ENCODE peak calls at places on chromosomes 2 and 18, in seven cellular contexts. One of them, this sample, is unnamed.

GRCh38 chr2:55490554-55490953 is 29.0 kb upstream of the CFAP36 start:
- DNase-seq in neural crest cell: no peak
- DNase-seq in A673: peak; percentile 85
- DNase-seq in IMR-90: peak; percentile 82
- DNase-seq in kidney: peak; percentile 74
- DNase-seq in endothelial cell: no peak
- DNase-seq in AG09309: no peak
- DNase-seq in this sample: peak; percentile 28

GRCh38 chr18:44588466-44588865 is 92.2 kb upstream of the SETBP1 start:
- DNase-seq in neural crest cell: no peak
- DNase-seq in A673: no peak
- DNase-seq in IMR-90: no peak
- DNase-seq in kidney: no peak
- DNase-seq in endothelial cell: no peak
- DNase-seq in AG09309: no peak
- DNase-seq in this sample: no peak

GRCh38 chr2:232668805-232669444 is 28.2 kb upstream of the GIGYF2 start:
- DNase-seq in neural crest cell: peak; percentile 9
- DNase-seq in A673: peak; percentile 29
- DNase-seq in IMR-90: no peak
- DNase-seq in kidney: no peak
- DNase-seq in endothelial cell: peak; percentile 41
- DNase-seq in AG09309: no peak
- DNase-seq in this sample: no peak

GRCh38 chr2:61853086-61853847 is 593 bp downstream of the FAM161A start:
- DNase-seq in neural crest cell: no peak
- DNase-seq in A673: peak; percentile 8
- DNase-seq in IMR-90: no peak
- DNase-seq in kidney: no peak
- DNase-seq in endothelial cell: no peak
- DNase-seq in AG09309: no peak
- DNase-seq in this sample: no peak

GRCh38 chr2:186187854-186188253 is 298.2 kb upstream of the ZC3H15 start:
- DNase-seq in neural crest cell: no peak
- DNase-seq in A673: no peak
- DNase-seq in IMR-90: no peak
- DNase-seq in kidney: no peak
- DNase-seq in endothelial cell: no peak
- DNase-seq in AG09309: no peak
- DNase-seq in this sample: no peak

GRCh38 chr18:26317353-26317865 is 91.2 kb downstream of the TAF4B start:
- DNase-seq in neural crest cell: no peak
- DNase-seq in A673: no peak
- DNase-seq in IMR-90: no peak
- DNase-seq in kidney: no peak
- DNase-seq in endothelial cell: no peak
- DNase-seq in AG09309: no peak
- DNase-seq in this sample: no peak

GRCh38 chr2:44770221-44771187 is 171.0 kb upstream of the SIX3 start:
- DNase-seq in neural crest cell: no peak
- DNase-seq in A673: no peak
- DNase-seq in IMR-90: no peak
- DNase-seq in kidney: no peak
- DNase-seq in endothelial cell: peak; percentile 24
- DNase-seq in AG09309: no peak
- DNase-seq in this sample: peak; percentile 20

GRCh38 chr2:25307949-25308557 is 33.7 kb downstream of the DNMT3A start:
- DNase-seq in neural crest cell: no peak
- DNase-seq in A673: no peak
- DNase-seq in IMR-90: no peak
- DNase-seq in kidney: no peak
- DNase-seq in endothelial cell: no peak
- DNase-seq in AG09309: no peak
- DNase-seq in this sample: no peak

GRCh38 chr18:37166491-37166890 is 337.6 kb downstream of the KIAA1328 start:
- DNase-seq in neural crest cell: no peak
- DNase-seq in A673: no peak
- DNase-seq in IMR-90: no peak
- DNase-seq in kidney: no peak
- DNase-seq in endothelial cell: no peak
- DNase-seq in AG09309: no peak
- DNase-seq in this sample: no peak

GRCh38 chr18:9068346-9068745 is 34.2 kb upstream of the NDUFV2 start:
- DNase-seq in neural crest cell: no peak
- DNase-seq in A673: no peak
- DNase-seq in IMR-90: no peak
- DNase-seq in kidney: no peak
- DNase-seq in endothelial cell: no peak
- DNase-seq in AG09309: no peak
- DNase-seq in this sample: no peak

GRCh38 chr2:240465268-240465764 is 29.9 kb downstream of the GPC1 start:
- DNase-seq in neural crest cell: no peak
- DNase-seq in A673: no peak
- DNase-seq in IMR-90: no peak
- DNase-seq in kidney: peak; percentile 71
- DNase-seq in endothelial cell: no peak
- DNase-seq in AG09309: no peak
- DNase-seq in this sample: peak; percentile 17

GRCh38 chr18:25164837-25165791 is 186.9 kb downstream of the ZNF521 start:
- DNase-seq in neural crest cell: no peak
- DNase-seq in A673: peak; percentile 7
- DNase-seq in IMR-90: peak; percentile 84
- DNase-seq in kidney: no peak
- DNase-seq in endothelial cell: no peak
- DNase-seq in AG09309: no peak
- DNase-seq in this sample: peak; percentile 20

GRCh38 chr2:75027886-75028285 is 69.4 kb downstream of the POLE4 start:
- DNase-seq in neural crest cell: no peak
- DNase-seq in A673: no peak
- DNase-seq in IMR-90: no peak
- DNase-seq in kidney: no peak
- DNase-seq in endothelial cell: no peak
- DNase-seq in AG09309: no peak
- DNase-seq in this sample: no peak

GRCh38 chr2:131052741-131053263 is 40.5 kb downstream of the FAM168B start:
- DNase-seq in neural crest cell: no peak
- DNase-seq in A673: no peak
- DNase-seq in IMR-90: no peak
- DNase-seq in kidney: no peak
- DNase-seq in endothelial cell: no peak
- DNase-seq in AG09309: no peak
- DNase-seq in this sample: no peak

GRCh38 chr2:207188601-207189000 is 22.9 kb upstream of the KLF7 start:
- DNase-seq in neural crest cell: no peak
- DNase-seq in A673: no peak
- DNase-seq in IMR-90: peak; percentile 73
- DNase-seq in kidney: no peak
- DNase-seq in endothelial cell: no peak
- DNase-seq in AG09309: no peak
- DNase-seq in this sample: no peak

GRCh38 chr2:42073739-42074138 is 25.9 kb downstream of the PKDCC start:
- DNase-seq in neural crest cell: no peak
- DNase-seq in A673: no peak
- DNase-seq in IMR-90: peak; percentile 86
- DNase-seq in kidney: no peak
- DNase-seq in endothelial cell: no peak
- DNase-seq in AG09309: no peak
- DNase-seq in this sample: no peak

GRCh38 chr2:241309684-241310117 is 5.8 kb downstream of the HDLBP start:
- DNase-seq in neural crest cell: no peak
- DNase-seq in A673: no peak
- DNase-seq in IMR-90: peak; percentile 61
- DNase-seq in kidney: no peak
- DNase-seq in endothelial cell: no peak
- DNase-seq in AG09309: no peak
- DNase-seq in this sample: no peak

GRCh38 chr2:97974471-97974870 is 21.3 kb downstream of the TMEM131 start:
- DNase-seq in neural crest cell: no peak
- DNase-seq in A673: no peak
- DNase-seq in IMR-90: no peak
- DNase-seq in kidney: no peak
- DNase-seq in endothelial cell: no peak
- DNase-seq in AG09309: no peak
- DNase-seq in this sample: no peak

GRCh38 chr2:120512321-120512710 is 166.4 kb downstream of the INHBB start:
- DNase-seq in neural crest cell: no peak
- DNase-seq in A673: no peak
- DNase-seq in IMR-90: no peak
- DNase-seq in kidney: peak; percentile 60
- DNase-seq in endothelial cell: no peak
- DNase-seq in AG09309: no peak
- DNase-seq in this sample: no peak

GRCh38 chr2:144460981-144461766 is 58.7 kb downstream of the ZEB2 start:
- DNase-seq in neural crest cell: peak; percentile 36
- DNase-seq in A673: peak; percentile 86
- DNase-seq in IMR-90: peak; percentile 86
- DNase-seq in kidney: peak; percentile 60
- DNase-seq in endothelial cell: no peak
- DNase-seq in AG09309: peak; percentile 42
- DNase-seq in this sample: no peak

GRCh38 chr2:212282596-212283330 is 255.8 kb downstream of the ERBB4 start:
- DNase-seq in neural crest cell: no peak
- DNase-seq in A673: peak; percentile 18
- DNase-seq in IMR-90: no peak
- DNase-seq in kidney: no peak
- DNase-seq in endothelial cell: no peak
- DNase-seq in AG09309: no peak
- DNase-seq in this sample: no peak

GRCh38 chr2:24542269-24542872 is 51.3 kb downstream of the NCOA1 start:
- DNase-seq in neural crest cell: no peak
- DNase-seq in A673: no peak
- DNase-seq in IMR-90: no peak
- DNase-seq in kidney: no peak
- DNase-seq in endothelial cell: no peak
- DNase-seq in AG09309: no peak
- DNase-seq in this sample: no peak

GRCh38 chr2:121297217-121297830 is 12.3 kb upstream of the TFCP2L1 start:
- DNase-seq in neural crest cell: peak; percentile 50
- DNase-seq in A673: peak; percentile 68
- DNase-seq in IMR-90: peak; percentile 17
- DNase-seq in kidney: no peak
- DNase-seq in endothelial cell: peak; percentile 52
- DNase-seq in AG09309: no peak
- DNase-seq in this sample: peak; percentile 60

GRCh38 chr2:239609583-239610310 is 208.9 kb upstream of the HDAC4 start:
- DNase-seq in neural crest cell: no peak
- DNase-seq in A673: no peak
- DNase-seq in IMR-90: no peak
- DNase-seq in kidney: no peak
- DNase-seq in endothelial cell: no peak
- DNase-seq in AG09309: no peak
- DNase-seq in this sample: no peak

GRCh38 chr2:72678036-72678435 is 147.8 kb downstream of the EXOC6B start:
- DNase-seq in neural crest cell: no peak
- DNase-seq in A673: no peak
- DNase-seq in IMR-90: no peak
- DNase-seq in kidney: no peak
- DNase-seq in endothelial cell: no peak
- DNase-seq in AG09309: no peak
- DNase-seq in this sample: no peak

GRCh38 chr2:224650815-224651439 is 65.2 kb downstream of the CCDC195 start:
- DNase-seq in neural crest cell: peak; percentile 4
- DNase-seq in A673: peak; percentile 70
- DNase-seq in IMR-90: peak; percentile 56
- DNase-seq in kidney: no peak
- DNase-seq in endothelial cell: peak; percentile 22
- DNase-seq in AG09309: peak; percentile 16
- DNase-seq in this sample: no peak

GRCh38 chr2:14752294-14752693 is 119.8 kb downstream of the LRATD1 start:
- DNase-seq in neural crest cell: no peak
- DNase-seq in A673: no peak
- DNase-seq in IMR-90: no peak
- DNase-seq in kidney: no peak
- DNase-seq in endothelial cell: no peak
- DNase-seq in AG09309: no peak
- DNase-seq in this sample: no peak

GRCh38 chr2:42960835-42961165 is 168.4 kb upstream of the HAAO start:
- DNase-seq in neural crest cell: no peak
- DNase-seq in A673: no peak
- DNase-seq in IMR-90: no peak
- DNase-seq in kidney: no peak
- DNase-seq in endothelial cell: no peak
- DNase-seq in AG09309: no peak
- DNase-seq in this sample: no peak

GRCh38 chr2:55919574-55919973 is 4.0 kb downstream of the EFEMP1 start:
- DNase-seq in neural crest cell: no peak
- DNase-seq in A673: no peak
- DNase-seq in IMR-90: no peak
- DNase-seq in kidney: no peak
- DNase-seq in endothelial cell: no peak
- DNase-seq in AG09309: no peak
- DNase-seq in this sample: no peak

GRCh38 chr2:140988597-140988996 is 1142.2 kb downstream of the LRP1B start:
- DNase-seq in neural crest cell: no peak
- DNase-seq in A673: no peak
- DNase-seq in IMR-90: peak; percentile 8
- DNase-seq in kidney: no peak
- DNase-seq in endothelial cell: no peak
- DNase-seq in AG09309: no peak
- DNase-seq in this sample: no peak

GRCh38 chr2:10493636-10494281 is 45.6 kb upstream of the ODC1 start:
- DNase-seq in neural crest cell: no peak
- DNase-seq in A673: no peak
- DNase-seq in IMR-90: peak; percentile 95
- DNase-seq in kidney: peak; percentile 94
- DNase-seq in endothelial cell: no peak
- DNase-seq in AG09309: peak; percentile 55
- DNase-seq in this sample: no peak

GRCh38 chr2:54228945-54229344 is 27.1 kb downstream of the TSPYL6 start:
- DNase-seq in neural crest cell: no peak
- DNase-seq in A673: no peak
- DNase-seq in IMR-90: no peak
- DNase-seq in kidney: no peak
- DNase-seq in endothelial cell: no peak
- DNase-seq in AG09309: no peak
- DNase-seq in this sample: no peak

This sample was measured in glutamatergic neuron.